ENCODE peak calls at places on chromosomes 1 and 21, in nine cellular contexts. U is A549, V is sigmoid colon, W is GM12878, X is ovary, G is tibial nerve, H is stomach, B is upper lobe of left lung, E is K562. D is an unnamed sample.
A peak's percentile ranks its signal among the peaks of the same experiment; 100 is the strongest.

GRCh38 chr21:33948951-33949444 is 33.4 kb upstream of the ATP5PO start:
- DNase-seq in X (no peak), U (no peak), E (no peak), V (no peak), W (no peak), H (no peak), B (no peak), G (no peak), D (no peak)

GRCh38 chr21:16070207-16070651 is 340.4 kb downstream of the USP25 start:
- DNase-seq in X (no peak), W (no peak), E (no peak), B (no peak), G (no peak), H (no peak), V (no peak), U (no peak), D (no peak)

GRCh38 chr1:62311473-62311943 is 7.7 kb downstream of the KANK4 start:
- DNase-seq in V (no peak), X (no peak), U (no peak), E (no peak), B (no peak), W (no peak), G (no peak), H (no peak), D (no peak)

GRCh38 chr21:36694041-36694515 is 4.8 kb upstream of the SIM2 start:
- DNase-seq in B (no peak), H (no peak), E (no peak), W (no peak), X (no peak), U (no peak), G (no peak), V (no peak), D (no peak)

GRCh38 chr1:147539122-147539575 is 2.2 kb upstream of the BCL9 start:
- DNase-seq in U (peak; percentile 85), H (no peak), X (peak; percentile 42), B (peak; percentile 66), G (peak; percentile 25), E (peak; percentile 21), V (peak; percentile 72), W (no peak), D (no peak)

GRCh38 chr1:54944610-54945392 is 35.6 kb upstream of the TMEM61 start:
- DNase-seq in U (peak; percentile 80), E (peak; percentile 78), B (peak; percentile 78), V (peak; percentile 77), H (peak; percentile 81), X (peak; percentile 34), W (peak; percentile 26), G (peak; percentile 68), D (peak; percentile 82)

GRCh38 chr1:98315309-98315708 is 346.2 kb upstream of the SNX7 start:
- DNase-seq in U (no peak), H (no peak), E (no peak), G (no peak), B (no peak), W (no peak), V (no peak), X (no peak), D (no peak)

GRCh38 chr1:232445361-232446106 is 184.4 kb downstream of the SIPA1L2 start:
- DNase-seq in B (no peak), W (no peak), X (no peak), G (no peak), V (no peak), U (no peak), E (no peak), H (no peak), D (no peak)

GRCh38 chr1:82838066-82838465 is 1037.3 kb downstream of the ADGRL2 start:
- DNase-seq in X (no peak), B (no peak), E (no peak), W (no peak), V (no peak), G (no peak), H (no peak), U (no peak), D (no peak)

DNA sequence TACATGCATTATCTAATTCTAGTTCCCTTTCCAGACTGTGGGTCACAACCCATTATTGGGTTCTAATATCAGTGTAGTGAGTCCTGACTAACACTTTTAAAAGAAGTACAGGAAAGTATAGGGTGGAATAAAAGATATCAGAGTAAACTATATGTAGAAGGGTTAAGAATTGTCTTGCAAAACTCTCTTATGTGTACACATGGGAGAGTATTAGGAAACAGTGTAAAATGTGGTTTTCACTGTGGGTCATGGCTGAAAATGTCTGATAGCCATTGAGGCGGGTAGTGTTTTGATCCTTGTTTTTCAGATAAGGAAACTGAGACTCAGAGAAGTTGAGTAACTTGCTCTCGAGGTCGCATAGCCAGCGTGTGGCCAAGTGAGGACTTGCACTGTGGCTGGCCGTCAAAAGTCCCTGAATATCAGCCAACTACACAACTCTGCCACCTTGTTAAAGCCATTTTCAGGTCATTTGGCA is 18.5 kb upstream of the MTARC1 start:
- DNase-seq in G (no peak), B (peak; percentile 70), H (peak; percentile 62), U (no peak), E (no peak), V (no peak), X (no peak), W (no peak), D (no peak)
- TF ChIP-seq CTCF in G (no peak), B (no peak), H (no peak), U (no peak), E (no peak), V (no peak), X (no peak), W (no peak), D (no peak)

GRCh38 chr1:110798691-110799256 is 74.2 kb upstream of the CD53 start:
- DNase-seq in V (no peak), G (no peak), E (no peak), H (no peak), X (no peak), B (no peak), U (no peak), W (no peak), D (no peak)

DNA sequence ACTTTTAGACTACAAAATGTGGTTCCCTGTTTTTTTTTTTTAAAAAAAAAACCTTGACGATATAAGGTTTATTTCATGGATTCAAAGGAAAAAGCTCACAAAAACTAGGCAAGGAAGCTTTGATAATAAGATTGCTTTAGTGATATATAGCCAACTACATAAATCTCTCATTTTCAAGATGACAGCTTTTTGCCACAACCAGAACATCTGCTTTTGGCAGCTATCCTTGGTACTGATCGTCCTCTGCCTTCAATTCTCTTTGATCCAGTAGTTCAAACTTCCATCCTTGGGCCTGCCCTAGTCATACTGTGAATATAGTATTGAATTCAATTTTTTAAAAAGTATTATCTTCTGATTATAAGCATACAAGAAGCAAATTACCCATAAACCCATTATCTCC is 72.9 kb upstream of the CD53 start:
- DNase-seq in W (no peak), E (no peak), U (no peak), V (no peak), X (no peak), G (no peak), H (no peak), B (no peak), D (no peak)
- TF ChIP-seq EP300 in W (no peak), E (no peak), U (no peak), V (no peak), X (no peak), G (no peak), H (no peak), B (no peak), D (no peak)

DNA sequence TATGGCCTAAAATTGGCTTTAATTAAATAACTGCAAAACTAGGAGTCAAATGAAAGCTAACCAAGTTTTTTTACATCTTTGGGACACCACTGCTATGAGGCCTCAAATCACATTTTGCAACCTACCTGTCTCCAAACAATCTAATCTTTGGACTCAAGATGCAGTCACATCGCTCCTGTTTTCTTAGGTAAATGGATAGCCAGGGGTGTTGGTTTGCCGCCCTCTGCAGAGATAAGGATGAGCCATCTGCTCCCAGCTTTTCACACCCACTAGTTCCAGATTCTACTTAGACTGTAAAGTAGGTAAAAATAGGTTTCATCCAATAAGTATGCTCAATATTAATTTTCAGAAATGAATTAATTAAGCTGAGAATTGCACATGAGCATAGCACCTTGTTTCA is 456.5 kb downstream of the KIF26B start:
- DNase-seq in G (no peak), U (no peak), V (no peak), H (no peak), E (no peak), W (no peak), X (no peak), B (no peak), D (no peak)
- TF ChIP-seq POLR2A in G (no peak), U (no peak), V (no peak), H (no peak), E (no peak), W (no peak), X (no peak), B (no peak), D (no peak)

GRCh38 chr1:154329152-154329521 is 3.8 kb downstream of the ATP8B2 start:
- DNase-seq in V (no peak), G (no peak), H (no peak), B (no peak), X (no peak), U (no peak), W (no peak), E (no peak), D (no peak)
- TF ChIP-seq CTCF in V (no peak), G (peak; percentile 13), H (no peak), B (no peak), X (no peak), U (no peak), W (no peak), E (peak; percentile 19), D (no peak)

GRCh38 chr1:67018574-67018973 is 35.4 kb downstream of the SLC35D1 start:
- DNase-seq in U (no peak), W (no peak), V (no peak), B (no peak), H (no peak), X (no peak), E (no peak), G (no peak), D (no peak)

GRCh38 chr1:67020304-67020703 is 33.6 kb downstream of the SLC35D1 start:
- DNase-seq in H (no peak), E (no peak), W (no peak), U (no peak), B (no peak), G (no peak), V (no peak), X (no peak), D (no peak)

GRCh38 chr1:67020765-67021164 is 33.2 kb downstream of the SLC35D1 start:
- DNase-seq in U (no peak), H (no peak), B (no peak), W (no peak), E (no peak), V (no peak), X (no peak), G (no peak), D (no peak)

GRCh38 chr1:67019121-67019520 is 34.8 kb downstream of the SLC35D1 start:
- DNase-seq in H (no peak), B (no peak), U (no peak), W (no peak), E (no peak), V (no peak), X (no peak), G (no peak), D (no peak)

GRCh38 chr1:67019600-67020136 is 34.3 kb downstream of the SLC35D1 start:
- DNase-seq in E (no peak), X (no peak), H (no peak), V (no peak), W (no peak), U (no peak), G (no peak), B (no peak), D (no peak)
- TF ChIP-seq EP300 in E (no peak), X (no peak), H (no peak), V (no peak), W (no peak), U (no peak), G (no peak), B (no peak), D (no peak)